ENCODE peak calls at places on chromosomes 2 and 18, in six cellular contexts. N is heart right ventricle, D is sigmoid colon, Y is esophagus squamous epithelium, W is cardiac muscle cell, G is spleen. F is an unnamed sample.

GRCh38 chr2:5364361-5364760 is 327.8 kb upstream of the SOX11 start:
- DNase-seq in N (no peak), D (no peak), Y (no peak), W (no peak), G (no peak), F (no peak)

GRCh38 chr2:65548571-65549261 is 116.3 kb upstream of the SPRED2 start:
- DNase-seq in N (no peak), D (no peak), Y (no peak), W (no peak), G (no peak), F (no peak)

GRCh38 chr2:240060977-240061591 is 7.8 kb upstream of the OR6B3 start:
- DNase-seq in N (no peak), D (no peak), Y (no peak), W (peak), G (no peak), F (peak)

GRCh38 chr18:59033361-59033760 is 106.3 kb upstream of the SEC11C start:
- DNase-seq in N (no peak), D (no peak), Y (no peak), W (no peak), G (no peak), F (no peak)

GRCh38 chr18:65924878-65925277 is 174.1 kb downstream of the CDH7 start:
- DNase-seq in N (no peak), D (no peak), Y (no peak), W (no peak), G (no peak), F (no peak)

GRCh38 chr2:201909961-201910361 is 103.6 kb downstream of the CDK15 start:
- DNase-seq in N (no peak), D (no peak), Y (no peak), W (peak), G (no peak), F (no peak)

GRCh38 chr18:60172030-60172429 is 200.5 kb downstream of the MC4R start:
- DNase-seq in N (no peak), D (no peak), Y (no peak), W (no peak), G (no peak), F (no peak)

GRCh38 chr2:68365087-68365486 is at the start of gene PLEK:
- DNase-seq in N (peak), D (peak), Y (no peak), W (no peak), G (peak), F (no peak)

GRCh38 chr18:36620801-36621200 is 208.0 kb downstream of the TPGS2 start:
- DNase-seq in N (no peak), D (no peak), Y (no peak), W (peak), G (no peak), F (no peak)

GRCh38 chr2:71550801-71551630 is 97.7 kb downstream of the DYSF start:
- DNase-seq in N (no peak), D (peak), Y (no peak), W (no peak), G (peak), F (no peak)

GRCh38 chr18:75437979-75438378 is 10.5 kb upstream of the SMIM21 start:
- DNase-seq in N (no peak), D (no peak), Y (no peak), W (no peak), G (no peak), F (no peak)

GRCh38 chr2:174012347-174013309 is 47.5 kb upstream of the SP3 start:
- DNase-seq in N (peak), D (peak), Y (peak), W (peak), G (peak), F (no peak)

GRCh38 chr2:224023188-224023587 is 15.9 kb downstream of the SERPINE2 start:
- DNase-seq in N (no peak), D (no peak), Y (no peak), W (no peak), G (no peak), F (peak)

GRCh38 chr2:120828832-120829632 is 93.4 kb downstream of the GLI2 start:
- DNase-seq in N (no peak), D (peak), Y (no peak), W (no peak), G (peak), F (no peak)

GRCh38 chr2:34126279-34126678 is 527.2 kb upstream of the FAM98A start:
- DNase-seq in N (no peak), D (no peak), Y (no peak), W (no peak), G (no peak), F (no peak)

GRCh38 chr2:73177645-73178255 is 24.6 kb upstream of the NOTO start:
- DNase-seq in N (no peak), D (peak), Y (no peak), W (no peak), G (no peak), F (no peak)
- H3K4me3 ChIP-seq in N (peak), D (no peak), Y (no peak), W (no peak), G (peak), F (peak)

GRCh38 chr2:134778372-134778771 is 59.6 kb upstream of the TMEM163 start:
- DNase-seq in N (no peak), D (no peak), Y (no peak), W (no peak), G (no peak), F (no peak)
- TF ChIP-seq CTCF in N (no peak), D (no peak), Y (peak), W (peak), G (no peak), F (no peak)

GRCh38 chr2:287471-287885 is 413 bp downstream of the ALKAL2 start:
- DNase-seq in N (peak), D (no peak), Y (no peak), W (peak), G (no peak), F (no peak)
- H3K4me3 ChIP-seq in N (peak), D (peak), Y (peak), W (peak), G (peak), F (peak)

GRCh38 chr2:105294844-105295481 is 34.6 kb downstream of the TGFBRAP1 start:
- DNase-seq in N (peak), D (no peak), Y (no peak), W (peak), G (no peak), F (peak)
- TF ChIP-seq CTCF in N (peak), D (no peak), Y (peak), W (peak), G (no peak), F (peak)

GRCh38 chr18:44637210-44638051 is 43.3 kb upstream of the SETBP1 start:
- DNase-seq in N (no peak), D (no peak), Y (no peak), W (no peak), G (no peak), F (no peak)
- H3K4me3 ChIP-seq in N (no peak), D (no peak), Y (no peak), W (no peak), G (no peak), F (no peak)

GRCh38 chr2:67322361-67323001 is 74.7 kb upstream of the ETAA1 start:
- DNase-seq in N (no peak), D (peak), Y (no peak), W (peak), G (no peak), F (no peak)
- TF ChIP-seq CTCF in N (no peak), D (peak), Y (peak), W (peak), G (no peak), F (peak)

GRCh38 chr2:230904856-230905447 is 20.1 kb downstream of the GPR55 start:
- DNase-seq in N (no peak), D (peak), Y (no peak), W (no peak), G (peak), F (no peak)
- H3K4me3 ChIP-seq in N (no peak), D (no peak), Y (no peak), W (no peak), G (no peak), F (no peak)

DNA sequence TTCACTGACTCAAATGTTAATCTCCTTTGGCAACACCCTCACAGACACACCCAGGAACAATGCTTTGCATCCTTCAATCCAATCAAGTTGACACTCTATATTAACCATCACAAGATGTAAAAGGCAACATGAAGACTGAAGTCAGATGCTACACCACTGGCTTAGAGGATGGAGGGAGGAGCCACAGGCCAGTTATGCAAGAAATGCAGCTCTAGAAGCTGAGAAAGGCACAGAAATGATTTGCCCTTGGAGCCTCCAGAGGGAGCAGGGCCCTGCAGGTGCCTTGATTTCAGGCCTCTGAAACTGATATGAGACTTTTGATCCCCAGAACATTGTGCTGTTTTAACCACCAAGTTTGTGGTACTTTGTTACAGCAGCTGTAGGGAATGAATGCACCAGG is 276.3 kb downstream of the KCNS3 start:
- DNase-seq in N (no peak), D (no peak), Y (no peak), W (no peak), G (no peak), F (no peak)
- TF ChIP-seq CTCF in N (no peak), D (no peak), Y (peak), W (no peak), G (no peak), F (no peak)

GRCh38 chr2:234951386-234952269 is at the start of gene SH3BP4:
- DNase-seq in N (peak), D (peak), Y (no peak), W (peak), G (peak), F (no peak)
- H3K4me3 ChIP-seq in N (peak), D (peak), Y (peak), W (peak), G (peak), F (peak)

GRCh38 chr2:130778781-130779180 is 23.4 kb downstream of the AMER3 start:
- DNase-seq in N (no peak), D (no peak), Y (no peak), W (no peak), G (no peak), F (no peak)

GRCh38 chr2:130776550-130776949 is 21.2 kb downstream of the AMER3 start:
- DNase-seq in N (no peak), D (no peak), Y (no peak), W (no peak), G (no peak), F (no peak)
- TF ChIP-seq CTCF in N (no peak), D (no peak), Y (no peak), W (no peak), G (no peak), F (no peak)

F was measured in AG04449.